ENCODE peak calls at places on chromosomes 4 and X, in four cellular contexts. Z is CD4-positive, alpha-beta T cell; L is stimulated activated CD4-positive, alpha-beta T cell treated with anti-CD3 and anti-CD28 coated beads, Interleukin-12 subunit alpha, Interleukin-12 subunit beta, amount 100 ng/mL, for 48 hours; N is caudate nucleus. O is an unnamed sample.

GRCh38 chr4:1727117-1728031 is 6.1 kb downstream of the TACC3 start:
- DNase-seq in Z (no peak), L (no peak), N (no peak), O (peak)

GRCh38 chr4:182968917-182969650 is 51.9 kb upstream of the DCTD start:
- DNase-seq in Z (no peak), L (no peak), N (peak), O (no peak)

GRCh38 chrX:39731735-39732134 is 366.0 kb downstream of the BCOR start:
- DNase-seq in Z (no peak), L (no peak), N (no peak), O (no peak)

GRCh38 chr4:177128306-177128705 is 181.4 kb upstream of the NEIL3 start:
- DNase-seq in Z (no peak), L (no peak), N (no peak), O (no peak)

GRCh38 chr4:71583971-71584370 is 199.9 kb downstream of the GC start:
- DNase-seq in Z (no peak), L (no peak), N (no peak), O (no peak)

GRCh38 chr4:1414831-1415680 is 8.8 kb upstream of the NKX1-1 start:
- DNase-seq in Z (no peak), L (no peak), N (no peak), O (no peak)

GRCh38 chr4:38857354-38858096 is 908 bp upstream of the TLR6 start:
- DNase-seq in Z (no peak), L (peak), N (peak), O (peak)

GRCh38 chr4:186097386-186097785 is 7.1 kb upstream of the FAM149A start:
- DNase-seq in Z (no peak), L (no peak), N (no peak), O (no peak)

GRCh38 chrX:38563006-38563405 is 1.7 kb downstream of the TSPAN7 start:
- DNase-seq in Z (no peak), L (no peak), N (no peak), O (peak)

GRCh38 chr4:139857021-139857420 is 191.4 kb downstream of the MGST2 start:
- DNase-seq in Z (no peak), L (no peak), N (no peak), O (no peak)

GRCh38 chr4:30847157-30847556 is 127.0 kb downstream of the PCDH7 start:
- DNase-seq in Z (no peak), L (no peak), N (no peak), O (peak)

GRCh38 chr4:177473991-177474390 is 31.8 kb upstream of the AGA start:
- DNase-seq in Z (no peak), L (no peak), N (no peak), O (no peak)

GRCh38 chrX:3262906-3263305 is 83.5 kb downstream of the MXRA5 start:
- DNase-seq in Z (no peak), L (no peak), N (no peak), O (no peak)

GRCh38 chrX:105910563-105911105 is 88.3 kb downstream of the NRK start:
- DNase-seq in Z (no peak), L (no peak), N (no peak), O (no peak)

GRCh38 chr4:1045193-1045594 is 33.8 kb downstream of the FGFRL1 start:
- DNase-seq in Z (no peak), L (no peak), N (no peak), O (no peak)

GRCh38 chr4:3680656-3681055 is 85.5 kb upstream of the ADRA2C start:
- DNase-seq in Z (no peak), L (no peak), N (no peak), O (no peak)

GRCh38 chrX:70196961-70197805 is 19.9 kb downstream of the DGAT2L6 start:
- DNase-seq in Z (peak), L (peak), N (no peak), O (no peak)

GRCh38 chrX:120638619-120639018 is 8.8 kb upstream of the C1GALT1C1 start:
- DNase-seq in Z (no peak), L (no peak), N (no peak), O (no peak)

GRCh38 chrX:43467608-43468234 is 188.4 kb upstream of the MAOA start:
- DNase-seq in Z (no peak), L (no peak), N (no peak), O (no peak)

GRCh38 chr4:41933997-41934812 is 1.0 kb upstream of the TMEM33 start:
- DNase-seq in Z (no peak), L (no peak), N (no peak), O (peak)

GRCh38 chrX:130330706-130331105 is 9.0 kb upstream of the SLC25A14 start:
- DNase-seq in Z (peak), L (peak), N (peak), O (peak)

GRCh38 chrX:152632445-152633097 is 5.1 kb upstream of the GABRQ start:
- DNase-seq in Z (no peak), L (no peak), N (peak), O (no peak)

GRCh38 chr4:45331796-45332195 is 605.4 kb upstream of the GNPDA2 start:
- DNase-seq in Z (no peak), L (no peak), N (no peak), O (no peak)

GRCh38 chr4:166637816-166638215 is 596.5 kb downstream of the SPOCK3 start:
- DNase-seq in Z (no peak), L (no peak), N (no peak), O (no peak)

GRCh38 chr4:2756691-2757350 is 685 bp upstream of the TNIP2 start:
- DNase-seq in Z (no peak), L (no peak), N (no peak), O (no peak)

GRCh38 chrX:103538728-103539127 is 19.4 kb upstream of the RAB40A start:
- DNase-seq in Z (no peak), L (no peak), N (no peak), O (no peak)

GRCh38 chrX:2485789-2486345 is 14.9 kb downstream of the DHRSX start:
- DNase-seq in Z (no peak), L (no peak), N (no peak), O (no peak)

GRCh38 chr4:84965558-84966381 is 720 bp downstream of the WDFY3 start:
- DNase-seq in Z (no peak), L (no peak), N (peak), O (peak)

GRCh38 chrX:135639066-135639815 is 74.2 kb upstream of the CT45A1 start:
- DNase-seq in Z (no peak), L (no peak), N (no peak), O (no peak)

O was measured in Ammon's horn.